ENCODE peak calls at places on chromosomes 6 and 20, in eight cellular contexts. One of them, this sample, is unnamed.

GRCh38 chr6:106145741-106146227 is 59.6 kb downstream of the PRDM1 start:
- DNase-seq in left cardiac atrium: no peak
- DNase-seq in heart left ventricle: no peak
- DNase-seq in AG20443: no peak
- DNase-seq in SK-N-DZ: no peak
- DNase-seq in GM04503: no peak
- DNase-seq in CD4-positive, CD25-positive, alpha-beta regulatory T cell: no peak
- DNase-seq in HFFc6: no peak
- DNase-seq in this sample: no peak

GRCh38 chr6:100763617-100764016 is 117.5 kb downstream of the ASCC3 start:
- DNase-seq in left cardiac atrium: no peak
- DNase-seq in heart left ventricle: no peak
- DNase-seq in AG20443: no peak
- DNase-seq in SK-N-DZ: no peak
- DNase-seq in GM04503: no peak
- DNase-seq in CD4-positive, CD25-positive, alpha-beta regulatory T cell: no peak
- DNase-seq in HFFc6: no peak
- DNase-seq in this sample: no peak

GRCh38 chr20:59027746-59028320 is 4.3 kb downstream of the ATP5F1E start:
- DNase-seq in left cardiac atrium: no peak
- DNase-seq in heart left ventricle: no peak
- DNase-seq in AG20443: peak; percentile 51
- DNase-seq in SK-N-DZ: no peak
- DNase-seq in GM04503: no peak
- DNase-seq in CD4-positive, CD25-positive, alpha-beta regulatory T cell: no peak
- DNase-seq in HFFc6: peak; percentile 46
- DNase-seq in this sample: no peak

GRCh38 chr6:21987501-21987957 is 309.3 kb downstream of the PRL start:
- DNase-seq in left cardiac atrium: peak; percentile 81
- DNase-seq in heart left ventricle: peak; percentile 83
- DNase-seq in AG20443: peak; percentile 89
- DNase-seq in SK-N-DZ: peak; percentile 86
- DNase-seq in GM04503: peak; percentile 24
- DNase-seq in CD4-positive, CD25-positive, alpha-beta regulatory T cell: no peak
- DNase-seq in HFFc6: peak; percentile 77
- DNase-seq in this sample: peak; percentile 73

GRCh38 chr20:31713312-31714049 is 9.2 kb downstream of the BCL2L1 start:
- DNase-seq in left cardiac atrium: peak; percentile 87
- DNase-seq in heart left ventricle: peak; percentile 85
- DNase-seq in AG20443: peak; percentile 92
- DNase-seq in SK-N-DZ: no peak
- DNase-seq in GM04503: peak; percentile 87
- DNase-seq in CD4-positive, CD25-positive, alpha-beta regulatory T cell: no peak
- DNase-seq in HFFc6: peak; percentile 86
- DNase-seq in this sample: peak; percentile 55

GRCh38 chr6:1611572-1612385 is 2.1 kb downstream of the FOXC1 start:
- DNase-seq in left cardiac atrium: no peak
- DNase-seq in heart left ventricle: no peak
- DNase-seq in AG20443: no peak
- DNase-seq in SK-N-DZ: no peak
- DNase-seq in GM04503: no peak
- DNase-seq in CD4-positive, CD25-positive, alpha-beta regulatory T cell: no peak
- DNase-seq in HFFc6: no peak
- DNase-seq in this sample: no peak

GRCh38 chr6:34517461-34517868 is 38.7 kb downstream of the SPDEF start:
- DNase-seq in left cardiac atrium: peak; percentile 3
- DNase-seq in heart left ventricle: no peak
- DNase-seq in AG20443: no peak
- DNase-seq in SK-N-DZ: no peak
- DNase-seq in GM04503: no peak
- DNase-seq in CD4-positive, CD25-positive, alpha-beta regulatory T cell: no peak
- DNase-seq in HFFc6: no peak
- DNase-seq in this sample: no peak

GRCh38 chr20:15708984-15709598 is 864.2 kb downstream of the KIF16B start:
- DNase-seq in left cardiac atrium: peak; percentile 33
- DNase-seq in heart left ventricle: peak; percentile 24
- DNase-seq in AG20443: peak; percentile 21
- DNase-seq in SK-N-DZ: no peak
- DNase-seq in GM04503: no peak
- DNase-seq in CD4-positive, CD25-positive, alpha-beta regulatory T cell: no peak
- DNase-seq in HFFc6: no peak
- DNase-seq in this sample: peak; percentile 51

GRCh38 chr6:89940225-89941027 is 46.2 kb downstream of the GJA10 start:
- DNase-seq in left cardiac atrium: peak; percentile 72
- DNase-seq in heart left ventricle: peak; percentile 56
- DNase-seq in AG20443: peak; percentile 86
- DNase-seq in SK-N-DZ: peak; percentile 77
- DNase-seq in GM04503: peak; percentile 21
- DNase-seq in CD4-positive, CD25-positive, alpha-beta regulatory T cell: peak; percentile 75
- DNase-seq in HFFc6: peak; percentile 72
- DNase-seq in this sample: peak; percentile 71

GRCh38 chr20:61161649-61162210 is 90.3 kb upstream of the CDH4 start:
- DNase-seq in left cardiac atrium: no peak
- DNase-seq in heart left ventricle: no peak
- DNase-seq in AG20443: no peak
- DNase-seq in SK-N-DZ: no peak
- DNase-seq in GM04503: no peak
- DNase-seq in CD4-positive, CD25-positive, alpha-beta regulatory T cell: no peak
- DNase-seq in HFFc6: peak; percentile 18
- DNase-seq in this sample: no peak

GRCh38 chr6:74735304-74735703 is 470.5 kb downstream of the COL12A1 start:
- DNase-seq in left cardiac atrium: no peak
- DNase-seq in heart left ventricle: no peak
- DNase-seq in AG20443: peak; percentile 69
- DNase-seq in SK-N-DZ: no peak
- DNase-seq in GM04503: peak; percentile 88
- DNase-seq in CD4-positive, CD25-positive, alpha-beta regulatory T cell: no peak
- DNase-seq in HFFc6: peak; percentile 65
- DNase-seq in this sample: no peak

GRCh38 chr20:24771651-24772061 is 177.4 kb upstream of the CST7 start:
- DNase-seq in left cardiac atrium: no peak
- DNase-seq in heart left ventricle: no peak
- DNase-seq in AG20443: no peak
- DNase-seq in SK-N-DZ: no peak
- DNase-seq in GM04503: no peak
- DNase-seq in CD4-positive, CD25-positive, alpha-beta regulatory T cell: no peak
- DNase-seq in HFFc6: no peak
- DNase-seq in this sample: no peak

GRCh38 chr20:5377484-5377883 is 60.7 kb upstream of the PROKR2 start:
- DNase-seq in left cardiac atrium: no peak
- DNase-seq in heart left ventricle: no peak
- DNase-seq in AG20443: no peak
- DNase-seq in SK-N-DZ: no peak
- DNase-seq in GM04503: no peak
- DNase-seq in CD4-positive, CD25-positive, alpha-beta regulatory T cell: no peak
- DNase-seq in HFFc6: no peak
- DNase-seq in this sample: no peak

GRCh38 chr6:34587325-34587724 is 31.2 kb upstream of the SPDEF start:
- DNase-seq in left cardiac atrium: no peak
- DNase-seq in heart left ventricle: no peak
- DNase-seq in AG20443: no peak
- DNase-seq in SK-N-DZ: no peak
- DNase-seq in GM04503: no peak
- DNase-seq in CD4-positive, CD25-positive, alpha-beta regulatory T cell: no peak
- DNase-seq in HFFc6: no peak
- DNase-seq in this sample: peak; percentile 35

GRCh38 chr20:43941476-43942212 is 27.0 kb downstream of the TOX2 start:
- DNase-seq in left cardiac atrium: no peak
- DNase-seq in heart left ventricle: no peak
- DNase-seq in AG20443: no peak
- DNase-seq in SK-N-DZ: no peak
- DNase-seq in GM04503: no peak
- DNase-seq in CD4-positive, CD25-positive, alpha-beta regulatory T cell: no peak
- DNase-seq in HFFc6: no peak
- DNase-seq in this sample: peak; percentile 27

GRCh38 chr20:42313704-42314103 is 695.5 kb upstream of the CHD6 start:
- DNase-seq in left cardiac atrium: no peak
- DNase-seq in heart left ventricle: no peak
- DNase-seq in AG20443: no peak
- DNase-seq in SK-N-DZ: no peak
- DNase-seq in GM04503: no peak
- DNase-seq in CD4-positive, CD25-positive, alpha-beta regulatory T cell: no peak
- DNase-seq in HFFc6: no peak
- DNase-seq in this sample: no peak

GRCh38 chr6:84243240-84243639 is 15.8 kb upstream of the CEP162 start:
- DNase-seq in left cardiac atrium: no peak
- DNase-seq in heart left ventricle: no peak
- DNase-seq in AG20443: no peak
- DNase-seq in SK-N-DZ: no peak
- DNase-seq in GM04503: no peak
- DNase-seq in CD4-positive, CD25-positive, alpha-beta regulatory T cell: no peak
- DNase-seq in HFFc6: no peak
- DNase-seq in this sample: no peak

GRCh38 chr20:6959900-6960312 is 192.4 kb downstream of the BMP2 start:
- DNase-seq in left cardiac atrium: no peak
- DNase-seq in heart left ventricle: no peak
- DNase-seq in AG20443: no peak
- DNase-seq in SK-N-DZ: no peak
- DNase-seq in GM04503: no peak
- DNase-seq in CD4-positive, CD25-positive, alpha-beta regulatory T cell: no peak
- DNase-seq in HFFc6: no peak
- DNase-seq in this sample: no peak

GRCh38 chr20:4267242-4267641 is 251.9 kb upstream of the RNF24 start:
- DNase-seq in left cardiac atrium: no peak
- DNase-seq in heart left ventricle: no peak
- DNase-seq in AG20443: no peak
- DNase-seq in SK-N-DZ: no peak
- DNase-seq in GM04503: no peak
- DNase-seq in CD4-positive, CD25-positive, alpha-beta regulatory T cell: no peak
- DNase-seq in HFFc6: no peak
- DNase-seq in this sample: no peak

GRCh38 chr6:135170849-135171248 is 10.3 kb upstream of the MYB start:
- DNase-seq in left cardiac atrium: no peak
- DNase-seq in heart left ventricle: no peak
- DNase-seq in AG20443: no peak
- DNase-seq in SK-N-DZ: no peak
- DNase-seq in GM04503: no peak
- DNase-seq in CD4-positive, CD25-positive, alpha-beta regulatory T cell: no peak
- DNase-seq in HFFc6: no peak
- DNase-seq in this sample: no peak

GRCh38 chr6:114052141-114052540 is 81.2 kb upstream of the HDAC2 start:
- DNase-seq in left cardiac atrium: no peak
- DNase-seq in heart left ventricle: no peak
- DNase-seq in AG20443: no peak
- DNase-seq in SK-N-DZ: no peak
- DNase-seq in GM04503: no peak
- DNase-seq in CD4-positive, CD25-positive, alpha-beta regulatory T cell: no peak
- DNase-seq in HFFc6: no peak
- DNase-seq in this sample: no peak

GRCh38 chr20:59996112-59996511 is 37.9 kb downstream of the CDH26 start:
- DNase-seq in left cardiac atrium: no peak
- DNase-seq in heart left ventricle: no peak
- DNase-seq in AG20443: no peak
- DNase-seq in SK-N-DZ: no peak
- DNase-seq in GM04503: no peak
- DNase-seq in CD4-positive, CD25-positive, alpha-beta regulatory T cell: no peak
- DNase-seq in HFFc6: no peak
- DNase-seq in this sample: no peak

GRCh38 chr6:118896339-118897136 is 2.6 kb downstream of the ASF1A start:
- DNase-seq in left cardiac atrium: no peak
- DNase-seq in heart left ventricle: no peak
- DNase-seq in AG20443: no peak
- DNase-seq in SK-N-DZ: peak; percentile 31
- DNase-seq in GM04503: no peak
- DNase-seq in CD4-positive, CD25-positive, alpha-beta regulatory T cell: peak; percentile 61
- DNase-seq in HFFc6: peak; percentile 54
- DNase-seq in this sample: no peak

GRCh38 chr20:16617056-16617455 is 43.8 kb upstream of the KIF16B start:
- DNase-seq in left cardiac atrium: no peak
- DNase-seq in heart left ventricle: no peak
- DNase-seq in AG20443: no peak
- DNase-seq in SK-N-DZ: no peak
- DNase-seq in GM04503: no peak
- DNase-seq in CD4-positive, CD25-positive, alpha-beta regulatory T cell: no peak
- DNase-seq in HFFc6: no peak
- DNase-seq in this sample: no peak

GRCh38 chr6:106087548-106088325 is 1.6 kb downstream of the PRDM1 start:
- DNase-seq in left cardiac atrium: no peak
- DNase-seq in heart left ventricle: peak; percentile 58
- DNase-seq in AG20443: peak; percentile 46
- DNase-seq in SK-N-DZ: no peak
- DNase-seq in GM04503: no peak
- DNase-seq in CD4-positive, CD25-positive, alpha-beta regulatory T cell: no peak
- DNase-seq in HFFc6: peak; percentile 78
- DNase-seq in this sample: peak; percentile 28

GRCh38 chr20:62622178-62622876 is 20.0 kb upstream of the SLCO4A1 start:
- DNase-seq in left cardiac atrium: no peak
- DNase-seq in heart left ventricle: no peak
- DNase-seq in AG20443: no peak
- DNase-seq in SK-N-DZ: no peak
- DNase-seq in GM04503: no peak
- DNase-seq in CD4-positive, CD25-positive, alpha-beta regulatory T cell: no peak
- DNase-seq in HFFc6: no peak
- DNase-seq in this sample: no peak

GRCh38 chr6:116557863-116558262 is 4.3 kb downstream of the CALHM4 start:
- DNase-seq in left cardiac atrium: peak; percentile 46
- DNase-seq in heart left ventricle: peak; percentile 60
- DNase-seq in AG20443: peak; percentile 73
- DNase-seq in SK-N-DZ: no peak
- DNase-seq in GM04503: peak; percentile 90
- DNase-seq in CD4-positive, CD25-positive, alpha-beta regulatory T cell: no peak
- DNase-seq in HFFc6: peak; percentile 94
- DNase-seq in this sample: no peak

GRCh38 chr6:131979515-131980337 is 28.6 kb upstream of the CCN2 start:
- DNase-seq in left cardiac atrium: no peak
- DNase-seq in heart left ventricle: no peak
- DNase-seq in AG20443: peak; percentile 51
- DNase-seq in SK-N-DZ: no peak
- DNase-seq in GM04503: peak; percentile 87
- DNase-seq in CD4-positive, CD25-positive, alpha-beta regulatory T cell: no peak
- DNase-seq in HFFc6: peak; percentile 83
- DNase-seq in this sample: no peak

GRCh38 chr6:83424392-83425018 is 6.3 kb downstream of the ME1 start:
- DNase-seq in left cardiac atrium: no peak
- DNase-seq in heart left ventricle: no peak
- DNase-seq in AG20443: no peak
- DNase-seq in SK-N-DZ: no peak
- DNase-seq in GM04503: no peak
- DNase-seq in CD4-positive, CD25-positive, alpha-beta regulatory T cell: no peak
- DNase-seq in HFFc6: no peak
- DNase-seq in this sample: no peak

GRCh38 chr6:88177961-88178464 is 11.9 kb upstream of the CNR1 start:
- DNase-seq in left cardiac atrium: no peak
- DNase-seq in heart left ventricle: no peak
- DNase-seq in AG20443: no peak
- DNase-seq in SK-N-DZ: no peak
- DNase-seq in GM04503: no peak
- DNase-seq in CD4-positive, CD25-positive, alpha-beta regulatory T cell: no peak
- DNase-seq in HFFc6: no peak
- DNase-seq in this sample: no peak

This sample was measured in transverse colon.